ENCODE peak calls at places on chromosome 3, in five cellular contexts. U is CD8-positive, alpha-beta T cell; B is upper lobe of right lung; G is IMR-90; E is psoas muscle. N is an unnamed sample.

GRCh38 chr3:77039606-77040553 is at the start of gene ROBO2:
- DNase-seq in E (peak; percentile 42), U (no peak), B (peak; percentile 66), G (peak; percentile 2), N (peak; percentile 6)

GRCh38 chr3:129116482-129116946 is 5.1 kb downstream of the RAB43 start:
- DNase-seq in B (no peak), U (peak; percentile 58), E (no peak), G (no peak), N (peak; percentile 46)

GRCh38 chr3:48747015-48747615 is 30.1 kb upstream of the IP6K2 start:
- DNase-seq in U (no peak), G (no peak), B (no peak), E (no peak), N (no peak)

GRCh38 chr3:165206454-165207266 is 10.5 kb upstream of the SLITRK3 start:
- DNase-seq in B (peak; percentile 86), U (no peak), E (peak; percentile 87), G (peak; percentile 65), N (peak; percentile 66)

GRCh38 chr3:142779591-142779990 is 55.8 kb downstream of the TRPC1 start:
- DNase-seq in U (no peak), G (peak; percentile 60), E (no peak), B (no peak), N (no peak)

GRCh38 chr3:196340466-196340865 is 2.3 kb upstream of the TM4SF19 start:
- DNase-seq in E (no peak), B (no peak), U (no peak), G (no peak), N (no peak)

GRCh38 chr3:18716821-18717220 is 291.7 kb upstream of the SATB1 start:
- DNase-seq in U (no peak), G (no peak), E (no peak), B (no peak), N (no peak)

GRCh38 chr3:39208463-39209055 is 16.2 kb upstream of the XIRP1 start:
- DNase-seq in U (no peak), G (peak; percentile 56), B (no peak), E (peak; percentile 72), N (peak; percentile 45)

GRCh38 chr3:111484666-111485065 is 57.3 kb upstream of the CD96 start:
- DNase-seq in E (no peak), G (peak; percentile 62), U (no peak), B (no peak), N (peak; percentile 34)

GRCh38 chr3:43872901-43873300 is 182.2 kb downstream of the ABHD5 start:
- DNase-seq in G (peak; percentile 41), B (no peak), U (no peak), E (no peak), N (peak; percentile 57)

GRCh38 chr3:72818915-72819314 is 29.3 kb downstream of the SHQ1 start:
- DNase-seq in E (no peak), U (no peak), B (no peak), G (peak; percentile 93), N (no peak)

GRCh38 chr3:195195321-195196209 is 75.4 kb downstream of the XXYLT1 start:
- DNase-seq in G (no peak), B (no peak), U (no peak), E (peak; percentile 35), N (peak; percentile 34)

GRCh38 chr3:187802928-187803259 is 57.6 kb upstream of the BCL6 start:
- DNase-seq in B (no peak), E (no peak), U (no peak), G (no peak), N (no peak)

GRCh38 chr3:125668804-125669203 is 73.5 kb upstream of the OSBPL11 start:
- DNase-seq in E (no peak), B (no peak), U (no peak), G (no peak), N (no peak)

GRCh38 chr3:81861593-81861992 is 100.1 kb upstream of the GBE1 start:
- DNase-seq in G (no peak), E (no peak), U (no peak), B (no peak), N (no peak)

GRCh38 chr3:33482126-33482525 is 41.9 kb upstream of the UBP1 start:
- DNase-seq in B (no peak), G (peak; percentile 5), E (no peak), U (no peak), N (no peak)

GRCh38 chr3:23763040-23763477 is 42.7 kb upstream of the UBE2E1 start:
- DNase-seq in G (peak; percentile 30), U (no peak), B (no peak), E (no peak), N (no peak)

GRCh38 chr3:156685752-156686151 is 11.4 kb downstream of the TIPARP start:
- DNase-seq in U (no peak), G (no peak), B (no peak), E (no peak), N (peak; percentile 7)

GRCh38 chr3:49512791-49513355 is 41.4 kb upstream of the BSN start:
- DNase-seq in B (no peak), U (no peak), G (no peak), E (no peak), N (no peak)

GRCh38 chr3:73601031-73601430 is 23.7 kb downstream of the PDZRN3 start:
- DNase-seq in U (no peak), E (no peak), G (peak; percentile 31), B (no peak), N (no peak)

DNA sequence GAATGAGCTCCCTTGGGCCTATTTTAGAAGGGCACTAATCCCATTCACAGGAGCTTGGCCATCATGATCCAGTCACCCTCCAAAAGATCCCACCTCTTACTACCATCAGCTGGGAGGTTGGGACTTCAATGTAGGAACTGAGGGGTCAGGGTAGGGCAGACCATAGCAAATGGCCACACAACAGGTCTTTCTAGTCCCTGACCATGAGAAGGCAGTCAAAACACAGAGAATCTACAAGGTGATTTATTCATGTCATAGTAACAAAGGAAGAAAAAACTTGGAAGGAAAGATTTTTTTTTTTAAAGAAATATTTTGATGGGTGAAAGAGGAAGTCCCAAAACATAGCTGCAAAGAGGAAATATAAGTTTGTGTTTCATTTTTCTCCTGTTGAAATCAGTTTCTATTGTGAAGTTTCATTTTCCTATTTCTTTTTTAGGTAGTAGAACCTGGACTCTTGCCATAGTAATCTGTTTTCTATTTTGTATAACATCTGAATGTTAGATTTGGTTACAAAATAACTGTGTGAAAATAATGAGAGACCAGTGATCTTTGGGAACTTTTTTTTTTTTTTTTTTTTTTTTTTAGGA is 23.5 kb upstream of the TNFSF10 start:
- DNase-seq in U (no peak), E (no peak), G (no peak), B (no peak), N (no peak)
- TF ChIP-seq CTCF in U (no peak), E (no peak), G (no peak), B (no peak), N (no peak)

GRCh38 chr3:11024181-11024580 is 31.6 kb downstream of the SLC6A1 start:
- DNase-seq in B (no peak), U (no peak), E (no peak), G (no peak), N (no peak)

GRCh38 chr3:11034297-11035000 is 41.9 kb downstream of the SLC6A1 start:
- DNase-seq in E (no peak), U (no peak), B (no peak), G (no peak), N (no peak)

GRCh38 chr3:11035757-11036505 is 43.4 kb downstream of the SLC6A1 start:
- DNase-seq in U (no peak), E (no peak), G (no peak), B (no peak), N (no peak)

GRCh38 chr3:11029948-11030347 is 37.4 kb downstream of the SLC6A1 start:
- DNase-seq in B (no peak), G (no peak), U (no peak), E (no peak), N (no peak)
- H3K27me3 ChIP-seq in B (peaks cover 5% of the 10 kb centered on the region), G (no peaks in the 10 kb centered on the region), U (no peaks in the 10 kb centered on the region), E (no peaks in the 10 kb centered on the region), N (no peaks in the 10 kb centered on the region)

DNA sequence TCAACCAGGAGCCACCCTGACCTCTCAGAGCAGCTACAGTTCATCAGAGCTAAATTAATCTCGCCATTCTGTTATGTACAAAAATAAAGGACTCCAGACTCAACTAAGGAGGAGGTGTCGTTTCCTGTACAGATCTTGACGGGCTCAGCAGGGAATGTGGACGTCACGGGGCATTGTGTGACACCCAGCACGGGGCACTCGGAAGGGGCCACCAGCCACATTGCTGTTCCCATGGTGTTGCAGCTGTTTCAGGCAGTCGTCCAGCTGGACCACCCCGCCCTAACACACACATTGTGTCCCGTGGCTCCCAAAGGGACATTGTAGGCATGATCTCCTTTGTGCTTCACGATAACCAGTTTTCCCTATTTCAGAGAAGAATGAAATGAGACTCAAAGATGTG is 5.6 kb downstream of the SSUH2 start:
- DNase-seq in U (no peak), G (no peak), B (no peak), E (no peak), N (no peak)
- TF ChIP-seq CTCF in U (no peak), G (no peak), B (no peak), E (no peak), N (no peak)

GRCh38 chr3:46353639-46354410 is at the start of gene CCR2:
- DNase-seq in B (no peak), E (no peak), U (no peak), G (no peak), N (no peak)
- H3K27me3 ChIP-seq in B (no peaks in the 10 kb centered on the region), E (peaks cover 1% of the 10 kb centered on the region), U (no peaks in the 10 kb centered on the region), G (peaks cover 45% of the 10 kb centered on the region), N (no peaks in the 10 kb centered on the region)

GRCh38 chr3:121624147-121624852 is 31.1 kb downstream of the FBXO40 start:
- DNase-seq in B (no peak), G (no peak), U (no peak), E (no peak), N (no peak)
- TF ChIP-seq CTCF in B (no peak), G (no peak), U (no peak), E (no peak), N (no peak)

N was measured in thyroid gland.